ENCODE peak calls at places on chromosomes 11 and 22, in nine cellular contexts. R, H, U, M, W, Q, X, A and N are unnamed samples. For H3K4me1, the result is how much of the 10 kb centered on the place peaks cover.

GRCh38 chr22:47328550-47329243 is 566.2 kb downstream of the TBC1D22A start:
- DNase-seq in R (no peak), H (peak), U (no peak), M (no peak), W (no peak), Q (no peak), X (no peak), A (no peak), N (no peak)

GRCh38 chr11:61650781-61651571 is 29.2 kb upstream of the DAGLA start:
- DNase-seq in R (no peak), H (no peak), U (no peak), M (no peak), W (no peak), Q (no peak), X (no peak), A (no peak), N (no peak)

GRCh38 chr11:484616-485015 is 22.4 kb downstream of the RNH1 start:
- DNase-seq in R (no peak), H (no peak), U (no peak), M (no peak), W (no peak), Q (no peak), X (no peak), A (no peak), N (peak)

GRCh38 chr11:76526878-76527277 is 82.1 kb downstream of the EMSY start:
- DNase-seq in R (no peak), H (no peak), U (no peak), M (no peak), W (no peak), Q (no peak), X (no peak), A (no peak), N (no peak)

GRCh38 chr11:81253226-81253625 is 1480.4 kb downstream of the FAM181B start:
- DNase-seq in R (no peak), H (no peak), U (no peak), M (no peak), W (no peak), Q (no peak), X (no peak), A (no peak), N (no peak)

GRCh38 chr22:42904049-42904448 is 47.0 kb upstream of the ARFGAP3 start:
- DNase-seq in R (no peak), H (no peak), U (no peak), M (no peak), W (no peak), Q (no peak), X (no peak), A (no peak), N (peak)

GRCh38 chr11:43217856-43218255 is 93.9 kb upstream of the API5 start:
- DNase-seq in R (no peak), H (no peak), U (no peak), M (no peak), W (no peak), Q (no peak), X (no peak), A (no peak), N (no peak)

GRCh38 chr22:45742866-45743450 is 71.3 kb downstream of the ATXN10 start:
- DNase-seq in R (no peak), H (no peak), U (no peak), M (peak), W (no peak), Q (no peak), X (no peak), A (no peak), N (no peak)

GRCh38 chr22:37063436-37064420 is 12.2 kb downstream of the KCTD17 start:
- DNase-seq in R (no peak), H (no peak), U (no peak), M (no peak), W (no peak), Q (no peak), X (no peak), A (peak), N (peak)

GRCh38 chr22:48445113-48445827 is 1382.4 kb downstream of the BRD1 start:
- DNase-seq in R (no peak), H (no peak), U (no peak), M (peak), W (peak), Q (no peak), X (no peak), A (peak), N (no peak)

DNA sequence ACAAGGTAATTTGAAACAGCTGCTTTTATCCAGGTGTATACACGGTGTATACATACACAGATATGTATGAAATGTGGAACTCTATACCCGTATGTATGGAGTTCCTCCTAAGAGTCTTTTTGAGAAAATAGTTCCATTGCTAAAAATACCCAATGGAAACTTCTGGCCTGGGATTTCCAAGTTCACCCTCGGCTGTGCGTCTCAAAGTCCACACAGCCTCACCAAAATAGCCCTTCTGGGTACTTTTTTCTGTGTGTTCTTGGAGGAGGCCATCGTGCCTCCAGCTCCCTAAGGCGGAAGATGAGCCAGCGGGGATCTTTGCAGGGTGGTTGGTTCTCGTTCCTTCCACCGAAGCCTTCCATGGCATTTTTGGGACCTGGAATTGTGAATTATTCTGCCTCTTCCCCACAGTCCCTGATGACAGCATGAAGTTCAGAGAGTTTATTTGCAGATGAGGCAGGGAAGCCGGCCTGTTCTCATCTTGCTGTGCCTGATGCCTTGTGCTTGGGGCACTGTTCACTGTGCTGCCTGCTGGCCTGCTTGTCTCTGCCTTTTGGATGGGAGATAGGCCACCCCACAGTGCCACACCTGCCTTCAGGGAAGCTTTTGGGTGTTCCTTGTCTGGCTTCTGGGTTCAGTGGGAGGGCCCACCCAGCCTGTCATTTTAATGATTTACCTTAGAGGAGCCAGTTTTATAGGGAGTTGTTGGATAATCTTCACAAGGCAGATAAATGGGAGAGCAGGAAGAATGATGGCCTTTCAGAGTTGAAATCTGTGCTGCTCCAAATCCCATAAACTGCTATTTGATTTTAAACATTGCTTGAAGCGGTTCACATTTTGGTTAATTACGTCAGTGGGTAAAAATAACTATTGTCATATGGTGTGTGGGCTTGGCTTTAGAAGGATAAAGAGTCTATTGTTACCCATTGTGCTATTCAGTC is 112.7 kb upstream of the OR4B1 start:
- DNase-seq in R (no peak), H (no peak), U (peak), M (no peak), W (no peak), Q (no peak), X (no peak), A (no peak), N (no peak)
- H3K4me1 ChIP-seq in R (under half), H (under half), U (under half), M (under half), W (half or more), Q (under half), X (under half), A (under half), N (under half)

GRCh38 chr11:119686483-119686882 is 42.5 kb downstream of the NECTIN1 start:
- DNase-seq in R (no peak), H (no peak), U (no peak), M (no peak), W (no peak), Q (no peak), X (no peak), A (no peak), N (no peak)

GRCh38 chr11:119687220-119688046 is 41.6 kb downstream of the NECTIN1 start:
- DNase-seq in R (no peak), H (no peak), U (no peak), M (no peak), W (no peak), Q (no peak), X (no peak), A (no peak), N (no peak)

GRCh38 chr11:119685073-119685746 is 43.8 kb downstream of the NECTIN1 start:
- DNase-seq in R (no peak), H (no peak), U (no peak), M (no peak), W (no peak), Q (no peak), X (no peak), A (no peak), N (no peak)

GRCh38 chr11:119683783-119684182 is 45.2 kb downstream of the NECTIN1 start:
- DNase-seq in R (no peak), H (no peak), U (no peak), M (no peak), W (no peak), Q (no peak), X (no peak), A (no peak), N (peak)

GRCh38 chr11:119684361-119685072 is 44.5 kb downstream of the NECTIN1 start:
- DNase-seq in R (no peak), H (no peak), U (no peak), M (no peak), W (no peak), Q (no peak), X (no peak), A (no peak), N (no peak)
- H3K4me1 ChIP-seq in R (under half), H (under half), U (under half), M (under half), W (under half), Q (under half), X (under half), A (under half), N (under half)

GRCh38 chr11:47986219-47986618 is 5.9 kb downstream of the PTPRJ start:
- DNase-seq in R (no peak), H (no peak), U (no peak), M (no peak), W (no peak), Q (no peak), X (no peak), A (no peak), N (no peak)
- H3K4me1 ChIP-seq in R (under half), H (half or more), U (under half), M (half or more), W (half or more), Q (under half), X (under half), A (under half), N (under half)

DNA sequence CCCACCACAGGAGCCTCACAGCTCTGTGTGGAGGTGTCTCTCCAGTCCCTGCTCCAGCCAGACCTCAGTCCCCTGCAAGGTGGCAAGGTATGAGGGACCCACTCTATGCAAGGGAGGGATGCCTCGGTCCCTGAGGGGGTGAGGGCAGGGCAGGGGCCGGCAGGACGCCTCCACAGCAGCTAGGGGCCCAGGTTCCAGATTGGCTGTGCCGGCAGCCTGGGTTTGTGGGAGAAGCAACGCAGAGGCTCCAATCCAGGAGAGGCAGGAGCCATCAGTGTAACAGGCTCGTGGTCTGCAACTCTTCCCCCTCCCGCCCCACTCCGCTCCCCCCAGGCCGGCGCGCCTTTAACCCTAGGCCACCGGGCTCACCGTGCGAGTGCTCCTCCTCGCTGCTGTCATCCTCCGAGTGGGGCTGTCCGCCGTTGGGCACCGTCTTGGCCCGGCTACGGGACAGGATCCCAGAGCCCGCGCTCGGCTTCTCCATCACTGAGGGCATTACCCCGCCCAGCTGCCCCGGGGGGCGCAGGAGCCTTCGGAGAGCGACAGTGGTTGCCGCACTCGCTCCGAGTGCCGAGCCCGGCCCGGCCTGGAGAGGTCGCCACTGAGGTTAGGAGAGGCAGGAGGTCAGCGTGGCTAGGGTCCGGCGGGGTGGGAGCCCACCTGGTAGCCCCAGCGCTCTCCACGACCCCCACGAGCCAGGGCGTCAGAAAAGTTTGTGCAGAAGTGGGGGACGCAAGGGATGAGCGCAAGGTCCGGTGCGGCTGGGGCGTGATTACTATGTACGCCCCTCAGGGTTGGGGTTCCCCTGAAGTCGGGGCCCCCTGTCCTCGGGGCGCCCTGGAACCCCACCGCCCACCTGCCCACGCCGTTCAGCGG is 765 bp downstream of the RCOR2 start:
- DNase-seq in R (peak), H (no peak), U (no peak), M (no peak), W (peak), Q (peak), X (peak), A (peak), N (peak)
- H3K4me1 ChIP-seq in R (half or more), H (half or more), U (under half), M (under half), W (under half), Q (half or more), X (under half), A (under half), N (under half)